ENCODE peak calls at places on chromosomes 7 and 10, in five cellular contexts. M, L, B, Y and O are unnamed samples.

GRCh38 chr7:113086431-113086888 is at the start of gene GPR85:
- DNase-seq in L (peak; percentile 37), Y (peak; percentile 40), B (no peak), M (peak; percentile 41), O (peak; percentile 76)

GRCh38 chr10:119316729-119317097 is 109.3 kb downstream of the GRK5 start:
- DNase-seq in Y (no peak), L (no peak), B (peak; percentile 89), M (no peak), O (no peak)

GRCh38 chr7:131753620-131754222 is 197.3 kb upstream of the PODXL start:
- DNase-seq in Y (no peak), M (no peak), B (peak; percentile 22), L (no peak), O (no peak)

GRCh38 chr10:91378061-91378460 is 32.1 kb upstream of the HECTD2 start:
- DNase-seq in M (no peak), B (no peak), Y (no peak), L (no peak), O (no peak)

GRCh38 chr7:155731375-155731774 is 80.9 kb downstream of the SHH start:
- DNase-seq in B (no peak), L (no peak), Y (no peak), M (no peak), O (no peak)

GRCh38 chr7:22667562-22668239 is 59.3 kb upstream of the IL6 start:
- DNase-seq in Y (no peak), L (no peak), B (peak; percentile 6), M (no peak), O (no peak)

GRCh38 chr10:94344522-94345122 is 18.1 kb downstream of the NOC3L start:
- DNase-seq in L (no peak), B (no peak), Y (no peak), M (no peak), O (no peak)

GRCh38 chr7:20831451-20831850 is 44.8 kb upstream of the SP8 start:
- DNase-seq in B (no peak), L (no peak), Y (no peak), M (no peak), O (no peak)

GRCh38 chr7:12423355-12423994 is 19.8 kb upstream of the VWDE start:
- DNase-seq in B (no peak), M (no peak), Y (no peak), L (no peak), O (no peak)

GRCh38 chr10:99537381-99538286 is 4.9 kb downstream of the NKX2-3 start:
- DNase-seq in Y (no peak), L (no peak), B (no peak), M (no peak), O (peak; percentile 86)

GRCh38 chr10:44567471-44567870 is 182.6 kb upstream of the CXCL12 start:
- DNase-seq in B (no peak), M (no peak), L (no peak), Y (no peak), O (no peak)

GRCh38 chr10:4684434-4684833 is 141.6 kb upstream of the AKR1E2 start:
- DNase-seq in L (no peak), B (no peak), Y (no peak), M (no peak), O (no peak)

GRCh38 chr7:116142850-116143249 is 67.5 kb upstream of the TES start:
- DNase-seq in B (no peak), Y (no peak), L (no peak), M (no peak), O (no peak)

GRCh38 chr7:23277359-23277989 is 21.7 kb upstream of the MALSU1 start:
- DNase-seq in M (no peak), B (peak; percentile 62), L (peak; percentile 20), Y (no peak), O (no peak)

GRCh38 chr7:117338020-117338419 is 15.2 kb upstream of the WNT2 start:
- DNase-seq in L (no peak), Y (no peak), M (no peak), B (no peak), O (no peak)

GRCh38 chr7:117332031-117332430 is 9.2 kb upstream of the WNT2 start:
- DNase-seq in L (no peak), Y (no peak), B (no peak), M (no peak), O (no peak)

DNA sequence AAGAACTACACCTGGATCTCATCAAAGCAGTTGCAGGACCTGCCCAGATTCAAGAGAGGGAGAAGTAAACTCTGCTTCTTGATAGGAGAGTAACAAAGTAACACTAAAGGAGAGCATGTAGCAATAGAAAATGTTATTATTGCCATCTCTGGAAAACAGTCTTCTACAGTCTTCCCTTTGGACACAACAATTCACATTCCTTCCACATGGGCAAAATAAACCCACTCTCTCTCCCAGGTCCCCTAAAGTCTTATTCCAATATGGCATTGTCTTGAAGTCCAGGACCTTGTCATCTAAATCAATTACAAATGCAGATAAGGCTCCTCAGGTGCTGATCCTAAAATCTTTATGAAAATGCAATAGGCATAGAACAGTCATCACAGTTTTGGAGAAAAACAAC is 10.3 kb upstream of the WNT2 start:
- DNase-seq in B (no peak), M (no peak), L (no peak), Y (no peak), O (no peak)
- TF ChIP-seq CTCF in B (peak; percentile 19), M (no peak), L (no peak), Y (no peak), O (no peak)

DNA sequence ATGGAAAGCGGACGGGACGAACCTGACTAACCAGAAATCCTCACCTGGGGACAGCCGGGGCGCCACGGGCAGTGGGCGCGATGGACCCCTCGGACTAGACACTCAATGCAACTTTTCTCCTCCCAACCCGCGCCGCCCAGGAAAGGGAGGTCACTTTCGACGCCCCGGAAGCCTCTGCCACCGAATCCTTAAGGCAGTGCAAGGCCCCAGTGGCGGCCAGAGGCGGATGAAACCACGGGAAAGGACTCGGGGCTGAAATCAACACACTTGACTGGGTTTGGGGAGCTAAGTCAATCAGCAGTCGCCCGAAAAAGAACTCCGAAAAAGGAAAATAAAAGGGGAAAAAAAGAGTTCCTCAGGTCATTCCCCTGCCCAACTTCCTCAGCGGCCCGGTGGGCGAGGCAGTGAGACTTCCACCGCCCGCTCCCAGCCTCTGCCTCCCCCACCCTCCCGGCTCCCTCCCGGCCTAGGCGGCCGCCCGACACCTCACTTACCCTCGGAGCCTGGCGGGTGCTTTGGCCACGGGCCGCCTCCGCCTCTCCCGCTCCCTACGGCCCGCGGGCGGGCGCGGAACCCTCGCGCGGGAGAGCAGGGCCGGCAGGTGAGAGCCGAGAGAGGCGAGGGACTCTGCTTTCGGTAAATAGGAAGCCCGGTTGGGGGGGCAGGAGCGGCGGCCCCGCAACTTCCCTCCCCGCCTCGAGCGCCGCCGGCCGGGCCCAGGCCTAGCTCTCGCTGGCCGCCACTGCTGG is 547 bp downstream of the WAPL start:
- DNase-seq in L (peak; percentile 42), B (peak; percentile 12), M (no peak), Y (peak; percentile 61), O (peak; percentile 76)
- TF ChIP-seq POLR2AphosphoS5 in L (no peak), B (peak; percentile 71), M (no peak), Y (no peak), O (no peak)

GRCh38 chr7:114663502-114663901 is 248.9 kb downstream of the FOXP2 start:
- DNase-seq in B (peak; percentile 46), M (peak; percentile 0), Y (no peak), L (no peak), O (no peak)
- TF ChIP-seq CTCF in B (peak; percentile 26), M (no peak), Y (no peak), L (no peak), O (peak; percentile 25)

GRCh38 chr10:97426776-97427570 is 982 bp downstream of the PGAM1 start:
- DNase-seq in L (no peak), M (no peak), Y (no peak), B (no peak), O (no peak)
- TF ChIP-seq POLR2AphosphoS5 in L (no peak), M (peak; percentile 1), Y (no peak), B (no peak), O (no peak)

DNA sequence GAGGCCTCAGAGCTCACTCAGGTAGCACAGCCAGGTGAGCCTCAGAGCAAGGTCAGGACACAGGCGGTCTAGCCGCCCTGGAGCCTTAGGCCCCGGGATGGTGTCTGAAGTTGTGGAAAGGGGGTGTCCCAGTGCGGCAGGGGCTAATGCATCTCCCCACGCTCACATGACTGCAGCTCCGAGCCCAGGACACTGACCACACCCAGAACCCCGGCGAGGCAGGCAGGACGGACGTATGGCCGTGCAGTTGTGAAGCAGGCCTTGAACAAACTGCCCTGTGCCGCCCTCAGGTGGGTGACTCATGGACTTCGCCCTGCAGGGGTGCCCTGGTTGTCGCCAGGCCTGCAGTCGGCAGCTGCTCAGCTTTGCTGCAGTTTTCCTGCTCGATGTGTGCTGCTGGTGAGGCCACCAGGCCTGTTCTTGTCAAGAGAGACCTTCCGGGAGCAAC is 5.0 kb upstream of the PRKAR1B start:
- DNase-seq in Y (peak; percentile 87), M (no peak), B (peak; percentile 24), L (peak; percentile 71), O (peak; percentile 79)
- TF ChIP-seq CTCF in Y (peak; percentile 43), M (no peak), B (no peak), L (no peak), O (no peak)